ENCODE peak calls at places on chromosomes 7 and 10, in six cellular contexts. One of them, this sample, is unnamed.

GRCh38 chr10:16832351-16833080 is 15.3 kb upstream of the RSU1 start:
- DNase-seq in trophoblast cell: no peak
- DNase-seq in neuronal stem cell: no peak
- DNase-seq in mesenchymal stem cell: peak
- DNase-seq in H9: no peak
- DNase-seq in H1: no peak
- DNase-seq in this sample: peak

GRCh38 chr7:139066315-139066714 is 30.5 kb upstream of the ZC3HAV1L start:
- DNase-seq in trophoblast cell: no peak
- DNase-seq in neuronal stem cell: no peak
- DNase-seq in mesenchymal stem cell: no peak
- DNase-seq in H9: no peak
- DNase-seq in H1: no peak
- DNase-seq in this sample: no peak

GRCh38 chr7:151062399-151063211 is 3.2 kb downstream of the SLC4A2 start:
- DNase-seq in trophoblast cell: peak
- DNase-seq in neuronal stem cell: peak
- DNase-seq in mesenchymal stem cell: peak
- DNase-seq in H9: peak
- DNase-seq in H1: peak
- DNase-seq in this sample: peak

GRCh38 chr10:14971867-14972448 is 12.8 kb downstream of the MEIG1 start:
- DNase-seq in trophoblast cell: no peak
- DNase-seq in neuronal stem cell: no peak
- DNase-seq in mesenchymal stem cell: peak
- DNase-seq in H9: peak
- DNase-seq in H1: peak
- DNase-seq in this sample: no peak

GRCh38 chr10:110076559-110077318 is 69.0 kb downstream of the ADD3 start:
- DNase-seq in trophoblast cell: peak
- DNase-seq in neuronal stem cell: no peak
- DNase-seq in mesenchymal stem cell: peak
- DNase-seq in H9: no peak
- DNase-seq in H1: no peak
- DNase-seq in this sample: peak

GRCh38 chr10:78210976-78211375 is 177.3 kb downstream of the RPS24 start:
- DNase-seq in trophoblast cell: no peak
- DNase-seq in neuronal stem cell: no peak
- DNase-seq in mesenchymal stem cell: no peak
- DNase-seq in H9: no peak
- DNase-seq in H1: no peak
- DNase-seq in this sample: no peak

GRCh38 chr10:130924138-130924819 is 387.2 kb downstream of the TCERG1L start:
- DNase-seq in trophoblast cell: no peak
- DNase-seq in neuronal stem cell: peak
- DNase-seq in mesenchymal stem cell: no peak
- DNase-seq in H9: peak
- DNase-seq in H1: peak
- DNase-seq in this sample: no peak

GRCh38 chr7:7707756-7708310 is 10.6 kb downstream of the RPA3 start:
- DNase-seq in trophoblast cell: no peak
- DNase-seq in neuronal stem cell: peak
- DNase-seq in mesenchymal stem cell: peak
- DNase-seq in H9: no peak
- DNase-seq in H1: no peak
- DNase-seq in this sample: peak

GRCh38 chr7:106795877-106796231 is 69.2 kb upstream of the PIK3CG start:
- DNase-seq in trophoblast cell: no peak
- DNase-seq in neuronal stem cell: no peak
- DNase-seq in mesenchymal stem cell: no peak
- DNase-seq in H9: no peak
- DNase-seq in H1: no peak
- DNase-seq in this sample: no peak

GRCh38 chr7:147509052-147509480 is 1081.5 kb upstream of the C7orf33 start:
- DNase-seq in trophoblast cell: no peak
- DNase-seq in neuronal stem cell: no peak
- DNase-seq in mesenchymal stem cell: no peak
- DNase-seq in H9: no peak
- DNase-seq in H1: no peak
- DNase-seq in this sample: peak

GRCh38 chr10:63430091-63430998 is 35.4 kb downstream of the JMJD1C start:
- DNase-seq in trophoblast cell: peak
- DNase-seq in neuronal stem cell: no peak
- DNase-seq in mesenchymal stem cell: peak
- DNase-seq in H9: no peak
- DNase-seq in H1: no peak
- DNase-seq in this sample: peak

GRCh38 chr10:26227786-26228185 is 11.2 kb downstream of the GAD2 start:
- DNase-seq in trophoblast cell: no peak
- DNase-seq in neuronal stem cell: no peak
- DNase-seq in mesenchymal stem cell: no peak
- DNase-seq in H9: no peak
- DNase-seq in H1: no peak
- DNase-seq in this sample: no peak

GRCh38 chr10:35378547-35379210 is 42.4 kb downstream of the CCNY start:
- DNase-seq in trophoblast cell: no peak
- DNase-seq in neuronal stem cell: no peak
- DNase-seq in mesenchymal stem cell: peak
- DNase-seq in H9: no peak
- DNase-seq in H1: peak
- DNase-seq in this sample: peak

GRCh38 chr10:121154846-121155245 is 303.7 kb downstream of the WDR11 start:
- DNase-seq in trophoblast cell: no peak
- DNase-seq in neuronal stem cell: no peak
- DNase-seq in mesenchymal stem cell: no peak
- DNase-seq in H9: no peak
- DNase-seq in H1: no peak
- DNase-seq in this sample: no peak

GRCh38 chr10:69863580-69863979 is 61.9 kb downstream of the COL13A1 start:
- DNase-seq in trophoblast cell: no peak
- DNase-seq in neuronal stem cell: no peak
- DNase-seq in mesenchymal stem cell: peak
- DNase-seq in H9: no peak
- DNase-seq in H1: no peak
- DNase-seq in this sample: peak

GRCh38 chr10:69860290-69860689 is 58.6 kb downstream of the COL13A1 start:
- DNase-seq in trophoblast cell: no peak
- DNase-seq in neuronal stem cell: no peak
- DNase-seq in mesenchymal stem cell: no peak
- DNase-seq in H9: no peak
- DNase-seq in H1: no peak
- DNase-seq in this sample: no peak

GRCh38 chr10:69862882-69863530 is 61.3 kb downstream of the COL13A1 start:
- DNase-seq in trophoblast cell: no peak
- DNase-seq in neuronal stem cell: no peak
- DNase-seq in mesenchymal stem cell: no peak
- DNase-seq in H9: no peak
- DNase-seq in H1: no peak
- DNase-seq in this sample: no peak

GRCh38 chr10:69864321-69864720 is 62.6 kb downstream of the COL13A1 start:
- DNase-seq in trophoblast cell: no peak
- DNase-seq in neuronal stem cell: no peak
- DNase-seq in mesenchymal stem cell: peak
- DNase-seq in H9: no peak
- DNase-seq in H1: no peak
- DNase-seq in this sample: peak

GRCh38 chr10:69861251-69862240 is 59.8 kb downstream of the COL13A1 start:
- DNase-seq in trophoblast cell: no peak
- DNase-seq in neuronal stem cell: no peak
- DNase-seq in mesenchymal stem cell: peak
- DNase-seq in H9: no peak
- DNase-seq in H1: no peak
- DNase-seq in this sample: peak
- H3K14ac ChIP-seq in trophoblast cell: no peak
- H3K14ac ChIP-seq in neuronal stem cell: no peak
- H3K14ac ChIP-seq in mesenchymal stem cell: no peak
- H3K14ac ChIP-seq in H9: no peak
- H3K14ac ChIP-seq in H1: no peak
- H3K14ac ChIP-seq in this sample: peak

GRCh38 chr10:96352587-96352986 is 6.2 kb downstream of the OPALIN start:
- DNase-seq in trophoblast cell: no peak
- DNase-seq in neuronal stem cell: no peak
- DNase-seq in mesenchymal stem cell: no peak
- DNase-seq in H9: no peak
- DNase-seq in H1: no peak
- DNase-seq in this sample: no peak
- H3K14ac ChIP-seq in trophoblast cell: no peak
- H3K14ac ChIP-seq in neuronal stem cell: no peak
- H3K14ac ChIP-seq in mesenchymal stem cell: no peak
- H3K14ac ChIP-seq in H9: no peak
- H3K14ac ChIP-seq in H1: no peak
- H3K14ac ChIP-seq in this sample: no peak

GRCh38 chr7:3134715-3135114 is 91.0 kb upstream of the CARD11 start:
- DNase-seq in trophoblast cell: no peak
- DNase-seq in neuronal stem cell: no peak
- DNase-seq in mesenchymal stem cell: no peak
- DNase-seq in H9: no peak
- DNase-seq in H1: no peak
- DNase-seq in this sample: no peak

DNA sequence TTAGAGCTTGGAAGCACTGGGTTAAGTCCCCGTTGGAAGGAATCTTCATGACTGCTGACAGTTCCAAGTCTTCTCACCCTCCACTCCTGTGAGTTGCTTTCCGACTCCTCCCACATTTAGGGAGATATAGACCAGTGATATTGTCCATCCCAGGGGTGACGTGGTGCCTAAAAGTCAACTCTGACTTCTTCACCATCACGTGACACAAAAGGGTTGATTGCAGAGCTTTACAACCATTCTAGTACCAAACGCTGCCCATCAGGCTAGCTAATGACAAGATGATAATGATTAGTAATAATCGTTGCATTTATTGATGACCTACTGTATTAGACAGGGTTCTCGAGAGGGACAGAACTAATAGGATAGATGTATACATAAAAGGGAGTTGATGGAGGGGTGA is 85.2 kb upstream of the CARD11 start:
- DNase-seq in trophoblast cell: no peak
- DNase-seq in neuronal stem cell: no peak
- DNase-seq in mesenchymal stem cell: no peak
- DNase-seq in H9: no peak
- DNase-seq in H1: no peak
- DNase-seq in this sample: no peak
- H3K14ac ChIP-seq in trophoblast cell: no peak
- H3K14ac ChIP-seq in neuronal stem cell: no peak
- H3K14ac ChIP-seq in mesenchymal stem cell: no peak
- H3K14ac ChIP-seq in H9: no peak
- H3K14ac ChIP-seq in H1: no peak
- H3K14ac ChIP-seq in this sample: no peak

GRCh38 chr10:23535381-23535780 is 96.5 kb downstream of the OTUD1 start:
- DNase-seq in trophoblast cell: no peak
- DNase-seq in neuronal stem cell: no peak
- DNase-seq in mesenchymal stem cell: no peak
- DNase-seq in H9: no peak
- DNase-seq in H1: no peak
- DNase-seq in this sample: no peak
- H3K14ac ChIP-seq in trophoblast cell: no peak
- H3K14ac ChIP-seq in neuronal stem cell: no peak
- H3K14ac ChIP-seq in mesenchymal stem cell: no peak
- H3K14ac ChIP-seq in H9: no peak
- H3K14ac ChIP-seq in H1: no peak
- H3K14ac ChIP-seq in this sample: no peak

DNA sequence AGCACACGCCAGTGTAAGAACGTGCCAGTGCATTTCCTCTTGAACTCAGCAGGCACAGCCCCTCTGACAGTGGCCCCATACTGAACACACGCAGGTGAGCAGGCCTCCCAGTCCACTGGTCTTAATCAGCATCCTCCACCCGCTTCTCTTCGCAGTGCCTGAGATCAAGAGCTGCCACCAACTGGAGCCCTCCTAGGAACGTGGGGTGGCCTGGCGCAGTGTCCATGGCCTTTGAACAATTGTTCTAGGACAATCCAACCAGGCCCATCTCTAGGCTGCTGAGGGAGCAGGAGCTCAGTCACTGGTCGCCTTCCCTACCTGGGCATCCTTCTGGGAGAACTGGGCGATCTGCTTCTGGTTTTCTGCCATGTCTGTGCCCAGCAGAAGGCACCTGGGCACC is 15.2 kb downstream of the PYROXD2 start:
- DNase-seq in trophoblast cell: no peak
- DNase-seq in neuronal stem cell: no peak
- DNase-seq in mesenchymal stem cell: no peak
- DNase-seq in H9: no peak
- DNase-seq in H1: no peak
- DNase-seq in this sample: no peak
- H3K14ac ChIP-seq in trophoblast cell: no peak
- H3K14ac ChIP-seq in neuronal stem cell: no peak
- H3K14ac ChIP-seq in mesenchymal stem cell: no peak
- H3K14ac ChIP-seq in H9: peak
- H3K14ac ChIP-seq in H1: no peak
- H3K14ac ChIP-seq in this sample: no peak

This sample was measured in IMR-90.